ENCODE peak calls at places on chromosomes 13 and 19, in six cellular contexts. V, A, E, W, L and Z are unnamed samples.

GRCh38 chr13:48804836-48805601 is 151.3 kb downstream of the CYSLTR2 start:
- ATAC-seq in V (no peak), A (no peak), E (no peak), W (no peak), L (no peak), Z (no peak)

GRCh38 chr13:106691251-106691650 is 123.3 kb upstream of the ARGLU1 start:
- ATAC-seq in V (no peak), A (no peak), E (no peak), W (no peak), L (no peak), Z (no peak)

GRCh38 chr13:75656590-75656989 is 20.5 kb downstream of the LMO7 start:
- ATAC-seq in V (no peak), A (no peak), E (no peak), W (no peak), L (no peak), Z (no peak)

GRCh38 chr19:3604987-3605343 is 1.7 kb downstream of the TBXA2R start:
- ATAC-seq in V (no peak), A (peak; percentile 68), E (peak; percentile 4), W (no peak), L (no peak), Z (no peak)

GRCh38 chr19:11091343-11092153 is 2.3 kb downstream of the LDLR start:
- ATAC-seq in V (peak; percentile 1), A (no peak), E (no peak), W (no peak), L (peak; percentile 7), Z (peak; percentile 46)

GRCh38 chr19:14072535-14073231 is at the start of gene MISP3:
- ATAC-seq in V (peak; percentile 44), A (peak; percentile 63), E (peak; percentile 50), W (peak; percentile 82), L (peak; percentile 55), Z (peak; percentile 8)

GRCh38 chr13:110771194-110771593 is 57.7 kb downstream of the ING1 start:
- ATAC-seq in V (no peak), A (peak; percentile 67), E (no peak), W (no peak), L (no peak), Z (peak; percentile 41)

GRCh38 chr13:45362939-45363338 is 22.0 kb upstream of the TPT1 start:
- ATAC-seq in V (no peak), A (peak; percentile 21), E (peak; percentile 86), W (no peak), L (peak; percentile 24), Z (no peak)

GRCh38 chr13:52736891-52737290 is 2.7 kb downstream of the CNMD start:
- ATAC-seq in V (no peak), A (no peak), E (no peak), W (no peak), L (no peak), Z (no peak)

GRCh38 chr19:36182612-36183454 is 30.6 kb upstream of the COX7A1 start:
- ATAC-seq in V (peak; percentile 68), A (no peak), E (no peak), W (peak; percentile 34), L (peak; percentile 90), Z (no peak)

GRCh38 chr19:1396019-1396767 is 5.1 kb downstream of the GAMT start:
- ATAC-seq in V (peak; percentile 35), A (no peak), E (peak; percentile 1), W (no peak), L (peak; percentile 28), Z (no peak)

GRCh38 chr19:10006335-10006708 is 4.0 kb downstream of the COL5A3 start:
- ATAC-seq in V (no peak), A (no peak), E (no peak), W (no peak), L (no peak), Z (no peak)

GRCh38 chr19:1057185-1057857 is 9.6 kb upstream of the ARHGAP45 start:
- ATAC-seq in V (peak; percentile 76), A (peak; percentile 94), E (peak; percentile 27), W (no peak), L (peak; percentile 81), Z (no peak)

GRCh38 chr13:40597735-40598365 is 68.6 kb downstream of the FOXO1 start:
- ATAC-seq in V (no peak), A (no peak), E (peak; percentile 46), W (peak; percentile 78), L (no peak), Z (no peak)

DNA sequence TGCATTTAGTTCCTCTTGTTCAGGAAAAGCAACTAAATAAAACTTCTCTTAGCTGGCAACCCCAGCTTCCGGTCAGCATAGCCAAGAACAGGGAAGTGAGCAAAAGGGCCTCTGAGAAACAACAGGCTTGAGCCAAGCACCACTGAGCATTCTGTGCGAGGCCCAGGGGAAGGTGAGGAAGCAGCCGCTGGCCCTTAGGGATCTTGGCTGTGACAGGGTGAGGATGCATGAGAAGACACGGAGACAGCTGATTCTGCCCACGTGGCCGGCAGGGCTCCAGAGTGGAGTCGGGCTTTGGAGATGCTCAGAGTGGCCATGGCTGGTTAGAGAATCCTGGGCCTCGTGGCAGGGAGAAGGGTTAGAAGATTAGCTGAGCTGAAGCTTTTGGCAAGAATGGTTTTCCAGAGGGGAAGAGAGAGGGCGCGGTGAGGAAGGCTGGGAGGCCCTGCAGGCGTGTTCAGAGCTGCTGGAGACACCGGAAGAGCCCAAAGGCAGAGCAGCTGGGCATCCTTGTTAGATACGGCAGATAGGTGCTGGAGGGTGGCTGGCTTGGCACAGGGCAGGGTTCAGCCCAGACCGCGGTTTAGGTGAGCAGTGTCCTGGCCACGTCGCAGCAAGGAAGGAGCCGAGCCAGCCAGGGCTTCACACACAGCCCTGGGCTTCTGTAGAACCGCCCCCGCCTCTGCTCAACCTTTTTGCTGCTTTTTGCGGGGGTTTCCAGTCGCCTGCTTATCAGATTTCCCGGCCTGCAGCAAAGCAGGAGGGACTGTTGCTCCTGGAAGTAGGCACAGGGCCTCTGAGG is 17.3 kb downstream of the UPF1 start:
- ATAC-seq in V (no peak), A (peak; percentile 58), E (no peak), W (peak; percentile 72), L (no peak), Z (peak; percentile 71)
- TF ChIP-seq POLR2AphosphoS5 in V (no peak), A (no peak), E (no peak), W (peak; percentile 55), L (no peak), Z (peak; percentile 26)

DNA sequence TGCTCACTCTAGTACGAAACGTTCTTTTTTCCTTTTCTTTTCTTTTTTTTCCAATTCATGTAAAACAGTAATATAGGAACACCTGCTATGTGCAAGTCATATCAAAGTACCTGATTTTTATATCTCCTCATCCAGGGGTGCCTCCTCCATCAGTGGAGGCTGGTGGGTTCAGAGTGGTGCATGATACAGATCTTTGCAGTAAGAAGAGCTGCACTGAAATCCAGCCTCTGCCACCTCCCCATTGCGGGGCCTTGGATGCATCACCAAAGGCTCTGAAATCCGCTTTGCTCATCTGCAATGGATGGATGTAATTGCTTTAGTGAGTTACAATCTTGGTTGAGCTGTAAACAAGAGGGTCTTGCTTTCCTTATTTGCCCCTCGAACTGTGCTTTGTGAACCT is 38.3 kb downstream of the GPR12 start:
- ATAC-seq in V (no peak), A (no peak), E (no peak), W (no peak), L (no peak), Z (no peak)
- H3K27ac ChIP-seq in V (no peak overlapping the region), A (no peak overlapping the region), E (no peak overlapping the region), W (no peak overlapping the region), L (no peak overlapping the region), Z (no peak overlapping the region)

GRCh38 chr19:49391581-49392399 is 3.7 kb downstream of the KASH5 start:
- ATAC-seq in V (peak; percentile 95), A (peak; percentile 96), E (peak; percentile 88), W (peak; percentile 70), L (peak; percentile 98), Z (peak; percentile 83)

GRCh38 chr19:49387936-49388372 is at the start of gene KASH5:
- ATAC-seq in V (peak; percentile 51), A (no peak), E (no peak), W (peak; percentile 50), L (no peak), Z (peak; percentile 74)

GRCh38 chr19:49390131-49390977 is 2.3 kb downstream of the KASH5 start:
- ATAC-seq in V (no peak), A (no peak), E (peak; percentile 18), W (peak; percentile 11), L (no peak), Z (no peak)

GRCh38 chr19:49390978-49391304 is 2.9 kb downstream of the KASH5 start:
- ATAC-seq in V (no peak), A (peak; percentile 60), E (no peak), W (no peak), L (no peak), Z (no peak)

DNA sequence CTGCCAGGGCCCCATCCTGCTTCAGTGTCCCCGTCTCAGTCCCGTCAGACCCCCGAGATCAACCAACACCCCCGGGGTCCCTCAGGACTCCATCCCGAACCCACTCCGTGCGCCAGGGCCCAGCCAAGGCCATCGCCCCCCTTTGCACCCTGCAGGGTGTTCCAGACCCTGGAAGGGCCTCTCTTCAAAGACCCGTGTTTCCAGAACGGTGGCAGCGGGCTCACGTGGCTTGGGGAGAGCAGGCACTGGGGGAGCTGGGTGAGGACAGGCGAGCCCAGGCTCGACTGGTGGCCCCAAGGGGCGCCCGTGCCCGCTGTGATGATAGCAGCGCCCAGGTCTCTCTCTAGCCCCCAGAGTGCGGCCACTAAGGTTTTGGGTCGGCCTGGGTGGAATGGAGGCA is 1.4 kb downstream of the KASH5 start:
- ATAC-seq in V (no peak), A (no peak), E (no peak), W (no peak), L (no peak), Z (no peak)
- TF ChIP-seq POLR2AphosphoS5 in V (no peak), A (no peak), E (no peak), W (no peak), L (no peak), Z (no peak)

GRCh38 chr13:50414640-50415039 is 399.4 kb downstream of the KCNRG start:
- ATAC-seq in V (no peak), A (no peak), E (no peak), W (no peak), L (no peak), Z (no peak)

GRCh38 chr13:50409186-50409585 is 393.9 kb downstream of the KCNRG start:
- ATAC-seq in V (no peak), A (no peak), E (no peak), W (no peak), L (no peak), Z (no peak)

GRCh38 chr13:50408068-50408467 is 392.8 kb downstream of the KCNRG start:
- ATAC-seq in V (no peak), A (no peak), E (no peak), W (no peak), L (no peak), Z (no peak)

GRCh38 chr13:50412046-50412617 is 396.9 kb downstream of the KCNRG start:
- ATAC-seq in V (no peak), A (no peak), E (no peak), W (no peak), L (no peak), Z (no peak)

DNA sequence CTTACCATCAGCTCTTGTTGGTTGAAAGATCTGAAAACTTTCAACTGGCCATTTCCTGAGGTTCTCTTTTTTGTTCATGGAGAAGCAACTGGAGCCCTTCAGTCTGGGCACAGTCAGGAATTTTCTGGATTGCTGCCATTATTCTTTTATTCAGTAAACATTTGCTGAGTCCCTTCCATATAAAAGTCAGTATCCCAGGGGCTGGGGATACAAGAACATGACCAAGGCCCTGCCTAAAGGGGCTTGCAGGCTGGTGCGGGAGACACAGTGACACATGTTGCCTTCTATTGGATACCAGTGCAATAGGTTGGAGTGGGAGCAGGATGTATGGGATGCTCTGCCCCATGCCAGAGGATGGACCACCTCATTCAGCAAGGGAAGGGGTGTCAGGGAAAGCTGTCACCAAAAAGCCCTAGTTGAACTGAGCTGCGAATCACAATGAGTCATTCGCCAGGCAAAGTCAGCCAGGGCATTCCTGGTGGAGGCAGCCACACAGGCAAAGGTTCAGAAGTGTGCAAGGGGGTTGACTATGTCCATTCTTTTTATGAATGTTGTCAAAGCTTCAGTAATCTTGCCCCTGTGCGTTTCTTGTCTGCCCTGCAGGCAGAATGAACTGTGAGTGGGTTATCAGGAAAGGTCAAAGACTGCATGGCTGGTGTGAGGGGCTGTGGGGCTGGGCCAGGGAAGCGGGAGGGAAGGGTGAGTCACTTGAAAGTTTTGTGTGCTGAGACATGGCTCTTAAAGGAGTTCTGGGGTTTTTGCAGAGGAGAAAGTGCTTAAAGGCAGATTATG is 395.9 kb downstream of the KCNRG start:
- ATAC-seq in V (peak; percentile 94), A (no peak), E (peak; percentile 68), W (peak; percentile 15), L (peak; percentile 95), Z (no peak)
- H3K27ac ChIP-seq in V (peak overlapping the region; percentile 76), A (no peak overlapping the region), E (no peak overlapping the region), W (no peak overlapping the region), L (peak overlapping the region; percentile 62), Z (no peak overlapping the region)